ENCODE peak calls at places on chromosomes 13 and 19, in four cellular contexts. O, M, V and E are unnamed samples.

GRCh38 chr19:10334340-10335148 is 1.2 kb upstream of the RAVER1 start:
- DNase-seq in O (peak; percentile 99), M (peak; percentile 95), V (peak; percentile 82), E (peak; percentile 89)

GRCh38 chr13:28100149-28101121 is at the start of gene FLT3:
- DNase-seq in O (peak; percentile 99), M (peak; percentile 53), V (no peak), E (no peak)

GRCh38 chr19:10430505-10431253 is 10.3 kb downstream of the PDE4A start:
- DNase-seq in O (peak; percentile 57), M (no peak), V (no peak), E (no peak)

GRCh38 chr13:32587774-32588165 is 1.5 kb downstream of the PDS5B start:
- DNase-seq in O (peak; percentile 71), M (peak; percentile 48), V (no peak), E (no peak)

GRCh38 chr13:43153436-43154082 is 130.2 kb downstream of the DNAJC15 start:
- DNase-seq in O (no peak), M (peak; percentile 95), V (peak; percentile 95), E (peak; percentile 6)

GRCh38 chr13:83449666-83450395 is 432.4 kb downstream of the SLITRK1 start:
- DNase-seq in O (no peak), M (peak; percentile 58), V (peak; percentile 16), E (peak; percentile 13)

GRCh38 chr19:33125929-33126388 is 6.0 kb upstream of the WDR88 start:
- DNase-seq in O (peak; percentile 66), M (peak; percentile 69), V (peak; percentile 34), E (peak; percentile 42)

GRCh38 chr19:18951721-18952281 is 10.8 kb upstream of the HOMER3 start:
- DNase-seq in O (peak; percentile 65), M (no peak), V (no peak), E (no peak)

GRCh38 chr13:72983085-72983768 is 75.6 kb upstream of the KLF5 start:
- DNase-seq in O (peak; percentile 31), M (peak; percentile 58), V (no peak), E (peak; percentile 13)

GRCh38 chr13:41603917-41604316 is 146.6 kb downstream of the RGCC start:
- DNase-seq in O (peak; percentile 10), M (peak; percentile 64), V (no peak), E (no peak)

GRCh38 chr19:5558101-5558621 is 9.6 kb downstream of the TINCR start:
- DNase-seq in O (no peak), M (no peak), V (no peak), E (no peak)

GRCh38 chr13:33728271-33729037 is 89.5 kb upstream of the RFC3 start:
- DNase-seq in O (peak; percentile 79), M (no peak), V (no peak), E (no peak)

GRCh38 chr13:39968646-39969475 is 313.4 kb downstream of the COG6 start:
- DNase-seq in O (no peak), M (no peak), V (no peak), E (no peak)

GRCh38 chr13:106635616-106636015 is 67.7 kb upstream of the ARGLU1 start:
- DNase-seq in O (no peak), M (no peak), V (no peak), E (no peak)

GRCh38 chr19:41928221-41928683 is at the start of gene ERFL:
- DNase-seq in O (peak; percentile 28), M (no peak), V (no peak), E (no peak)

GRCh38 chr19:35211545-35212230 is 16.9 kb downstream of the FAM187B start:
- DNase-seq in O (peak; percentile 40), M (no peak), V (no peak), E (no peak)

GRCh38 chr13:90713436-90714133 is 633.9 kb upstream of the MIR17HG start:
- DNase-seq in O (peak; percentile 49), M (no peak), V (no peak), E (no peak)

GRCh38 chr13:113140677-113141590 is 17.5 kb upstream of the PROZ start:
- DNase-seq in O (no peak), M (no peak), V (no peak), E (no peak)

GRCh38 chr13:106152047-106152446 is 383.4 kb downstream of the EFNB2 start:
- DNase-seq in O (no peak), M (no peak), V (no peak), E (no peak)

GRCh38 chr19:7294571-7295212 is 478 bp upstream of the INSR start:
- DNase-seq in O (peak; percentile 90), M (peak; percentile 14), V (no peak), E (no peak)

GRCh38 chr13:73837147-73837546 is 297.1 kb downstream of the KLF12 start:
- DNase-seq in O (no peak), M (no peak), V (no peak), E (no peak)

GRCh38 chr13:34654203-34654602 is 287.9 kb upstream of the NBEA start:
- DNase-seq in O (no peak), M (peak; percentile 33), V (no peak), E (no peak)

GRCh38 chr19:36420961-36421748 is 2.7 kb upstream of the ZFP82 start:
- DNase-seq in O (no peak), M (peak; percentile 28), V (no peak), E (no peak)

GRCh38 chr19:575527-576506 is 3.4 kb downstream of the BSG start:
- DNase-seq in O (peak; percentile 29), M (peak; percentile 43), V (no peak), E (no peak)

GRCh38 chr13:112532837-112533745 is 54.9 kb downstream of the TUBGCP3 start:
- DNase-seq in O (peak; percentile 24), M (no peak), V (no peak), E (no peak)

GRCh38 chr13:35990196-35990595 is 141.0 kb downstream of the DCLK1 start:
- DNase-seq in O (no peak), M (no peak), V (no peak), E (no peak)

GRCh38 chr19:40257096-40257517 is 28.0 kb downstream of the AKT2 start:
- DNase-seq in O (no peak), M (no peak), V (no peak), E (no peak)

GRCh38 chr19:13132471-13133166 is 14.6 kb downstream of the NACC1 start:
- DNase-seq in O (peak; percentile 76), M (peak; percentile 67), V (no peak), E (no peak)

GRCh38 chr13:30410705-30411125 is 11.6 kb upstream of the UBE2L5 start:
- DNase-seq in O (no peak), M (no peak), V (no peak), E (no peak)

GRCh38 chr13:110238795-110239194 is 68.2 kb downstream of the COL4A1 start:
- DNase-seq in O (no peak), M (no peak), V (no peak), E (no peak)

GRCh38 chr13:110237895-110238294 is 69.1 kb downstream of the COL4A1 start:
- DNase-seq in O (no peak), M (no peak), V (no peak), E (no peak)

GRCh38 chr13:110234532-110234931 is 72.4 kb downstream of the COL4A1 start:
- DNase-seq in O (no peak), M (no peak), V (no peak), E (no peak)

GRCh38 chr13:110236831-110237261 is 70.1 kb downstream of the COL4A1 start:
- DNase-seq in O (no peak), M (no peak), V (no peak), E (no peak)

DNA sequence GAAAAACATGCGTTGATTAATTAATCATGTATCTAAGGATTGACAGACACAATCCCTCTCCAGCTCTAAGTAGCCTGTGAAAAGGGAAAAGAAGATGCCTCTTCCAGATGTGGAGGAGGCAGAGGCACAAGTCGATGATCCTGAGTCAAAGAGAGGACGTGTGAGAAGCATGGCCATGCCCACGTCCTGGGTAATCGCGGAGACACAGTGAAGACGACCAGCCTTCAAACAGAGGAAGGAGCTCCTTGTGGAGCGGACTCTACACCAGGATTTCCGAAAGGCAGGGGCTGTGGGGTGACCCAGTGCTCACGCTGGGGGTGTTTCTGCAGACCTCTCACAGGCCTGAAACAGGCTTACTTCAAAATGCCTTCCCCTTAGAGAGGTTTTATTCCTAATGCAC is 70.5 kb downstream of the COL4A1 start:
- DNase-seq in O (no peak), M (no peak), V (no peak), E (no peak)
- H3K4me3 ChIP-seq in O (no peak overlapping the region), M (no peak overlapping the region), V (no peak overlapping the region), E (no peak overlapping the region)

DNA sequence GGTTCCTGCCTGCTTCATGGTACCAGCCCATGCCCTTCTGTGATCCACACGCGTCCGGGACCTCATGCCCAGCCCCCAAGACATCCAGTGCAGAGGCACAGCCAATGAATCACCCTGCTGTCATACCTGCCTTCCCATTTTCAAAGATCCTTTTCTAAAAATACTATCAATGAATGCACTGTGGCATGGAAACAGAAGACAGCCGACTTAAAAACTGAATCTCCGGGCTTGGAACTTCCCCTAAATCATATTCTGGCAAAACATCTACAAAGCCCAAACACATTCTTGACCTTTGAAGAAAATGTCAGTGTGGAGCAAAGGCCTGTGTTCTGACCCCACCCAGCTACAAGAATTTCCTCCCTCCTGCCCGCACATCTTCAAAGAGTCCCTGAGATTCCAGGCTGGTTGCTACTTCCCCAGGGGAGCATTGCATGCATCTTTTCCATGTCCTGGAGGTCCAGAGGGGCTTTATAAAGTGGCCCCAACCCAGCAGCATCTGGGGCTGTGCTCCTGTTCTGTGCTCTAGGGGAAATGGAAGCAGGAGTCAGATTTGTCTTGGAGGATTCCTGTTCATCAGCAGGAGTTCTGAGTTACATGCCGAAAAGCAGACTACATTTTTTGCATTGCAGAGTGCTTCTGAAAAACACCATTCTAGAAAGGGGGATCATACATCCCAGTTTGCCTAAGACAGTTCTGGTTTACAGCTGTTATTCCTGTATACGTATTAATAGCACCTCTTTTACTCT is 135.2 kb downstream of the USP12 start:
- DNase-seq in O (no peak), M (peak; percentile 64), V (no peak), E (no peak)
- TF ChIP-seq CTCF in O (no peak), M (no peak), V (no peak), E (no peak)

GRCh38 chr19:55643003-55643732 is at the start of gene ZNF581:
- DNase-seq in O (peak; percentile 77), M (peak; percentile 67), V (peak; percentile 36), E (peak; percentile 56)

GRCh38 chr19:55645512-55645881 is 2.0 kb downstream of the ZNF581 start:
- DNase-seq in O (no peak), M (no peak), V (no peak), E (no peak)

GRCh38 chr19:55643733-55644116 is 276 bp downstream of the ZNF581 start:
- DNase-seq in O (no peak), M (no peak), V (no peak), E (no peak)

GRCh38 chr19:55644191-55644833 is 863 bp downstream of the ZNF581 start:
- DNase-seq in O (no peak), M (no peak), V (no peak), E (no peak)

DNA sequence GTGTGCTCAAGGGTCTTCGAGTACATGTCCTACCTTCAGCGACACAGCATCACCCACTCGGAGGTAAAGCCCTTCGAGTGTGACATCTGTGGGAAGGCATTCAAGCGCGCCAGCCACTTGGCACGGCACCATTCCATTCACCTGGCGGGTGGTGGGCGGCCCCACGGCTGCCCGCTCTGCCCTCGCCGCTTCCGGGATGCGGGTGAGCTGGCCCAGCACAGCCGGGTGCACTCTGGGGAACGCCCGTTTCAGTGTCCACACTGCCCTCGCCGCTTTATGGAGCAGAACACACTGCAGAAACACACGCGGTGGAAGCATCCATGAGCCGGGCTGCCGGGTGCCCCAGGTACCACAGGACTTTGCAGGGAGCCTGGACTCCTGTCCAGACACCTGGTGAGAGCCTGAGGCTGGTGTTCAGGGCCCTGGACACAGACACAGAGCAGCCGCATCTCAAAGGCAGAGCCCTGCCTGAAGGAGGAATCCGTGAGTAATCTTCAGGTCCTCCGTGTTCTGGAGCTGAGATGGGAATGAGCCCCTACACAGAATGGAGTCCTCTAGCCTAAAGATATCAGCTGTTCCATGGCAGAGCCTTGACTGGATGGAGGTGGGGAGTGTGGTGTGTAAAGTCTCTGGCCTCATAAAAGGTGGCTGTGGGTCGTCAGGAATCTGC is 1.5 kb downstream of the ZNF581 start:
- DNase-seq in O (no peak), M (no peak), V (no peak), E (no peak)
- H3K4me3 ChIP-seq in O (peak overlapping the region; percentile 78), M (peak overlapping the region; percentile 75), V (peak overlapping the region; percentile 82), E (peak overlapping the region; percentile 84)

GRCh38 chr13:111216166-111216960 is 101.3 kb downstream of the ARHGEF7 start:
- DNase-seq in O (peak; percentile 25), M (peak; percentile 43), V (peak; percentile 19), E (no peak)
- TF ChIP-seq CTCF in O (peak; percentile 35), M (peak; percentile 61), V (peak; percentile 60), E (peak; percentile 53)